ENCODE peak calls at places on chromosomes 2 and 18, in nine cellular contexts. One of them, this sample, is unnamed.

GRCh38 chr2:207475546-207475945 is 54.2 kb upstream of the CREB1 start:
- DNase-seq in HFF-Myc: no peak
- DNase-seq in Peyer's patch: no peak
- DNase-seq in astrocyte: peak; percentile 17
- DNase-seq in cardiac muscle cell: no peak
- DNase-seq in fibroblast of lung: no peak
- DNase-seq in AG04450: no peak
- DNase-seq in astrocyte of the cerebellum: no peak
- DNase-seq in H1: no peak
- DNase-seq in this sample: no peak

GRCh38 chr18:3872651-3873050 is 422.7 kb downstream of the TGIF1 start:
- DNase-seq in fibroblast of lung: no peak
- DNase-seq in AG04450: no peak
- DNase-seq in H1: no peak
- DNase-seq in Peyer's patch: no peak
- DNase-seq in cardiac muscle cell: no peak
- DNase-seq in astrocyte: no peak
- DNase-seq in HFF-Myc: no peak
- DNase-seq in astrocyte of the cerebellum: no peak
- DNase-seq in this sample: no peak

GRCh38 chr2:173881466-173881865 is 83.7 kb downstream of the SP3 start:
- DNase-seq in H1: no peak
- DNase-seq in Peyer's patch: no peak
- DNase-seq in cardiac muscle cell: peak; percentile 85
- DNase-seq in astrocyte: peak; percentile 7
- DNase-seq in HFF-Myc: no peak
- DNase-seq in fibroblast of lung: peak; percentile 62
- DNase-seq in AG04450: no peak
- DNase-seq in astrocyte of the cerebellum: no peak
- DNase-seq in this sample: no peak

GRCh38 chr18:706438-706837 is 6.0 kb downstream of the ENOSF1 start:
- DNase-seq in AG04450: no peak
- DNase-seq in cardiac muscle cell: no peak
- DNase-seq in fibroblast of lung: no peak
- DNase-seq in astrocyte of the cerebellum: no peak
- DNase-seq in H1: no peak
- DNase-seq in Peyer's patch: no peak
- DNase-seq in astrocyte: no peak
- DNase-seq in HFF-Myc: no peak
- DNase-seq in this sample: no peak

GRCh38 chr2:131580187-131580586 is 52.5 kb downstream of the CCDC74A start:
- DNase-seq in astrocyte: no peak
- DNase-seq in HFF-Myc: no peak
- DNase-seq in cardiac muscle cell: no peak
- DNase-seq in Peyer's patch: no peak
- DNase-seq in AG04450: no peak
- DNase-seq in H1: no peak
- DNase-seq in fibroblast of lung: no peak
- DNase-seq in astrocyte of the cerebellum: no peak
- DNase-seq in this sample: no peak

GRCh38 chr2:220163486-220163885 is 536.1 kb downstream of the SLC4A3 start:
- DNase-seq in HFF-Myc: no peak
- DNase-seq in H1: no peak
- DNase-seq in astrocyte: no peak
- DNase-seq in fibroblast of lung: no peak
- DNase-seq in AG04450: no peak
- DNase-seq in cardiac muscle cell: no peak
- DNase-seq in Peyer's patch: no peak
- DNase-seq in astrocyte of the cerebellum: no peak
- DNase-seq in this sample: no peak

GRCh38 chr18:2917255-2918047 is 70.6 kb downstream of the EMILIN2 start:
- DNase-seq in astrocyte: no peak
- DNase-seq in fibroblast of lung: no peak
- DNase-seq in HFF-Myc: no peak
- DNase-seq in astrocyte of the cerebellum: no peak
- DNase-seq in Peyer's patch: peak; percentile 70
- DNase-seq in cardiac muscle cell: no peak
- DNase-seq in AG04450: no peak
- DNase-seq in H1: no peak
- DNase-seq in this sample: no peak

GRCh38 chr2:184598313-184599053 is at the start of gene ZNF804A:
- DNase-seq in AG04450: no peak
- DNase-seq in cardiac muscle cell: peak; percentile 55
- DNase-seq in H1: no peak
- DNase-seq in fibroblast of lung: peak; percentile 68
- DNase-seq in astrocyte of the cerebellum: no peak
- DNase-seq in Peyer's patch: peak; percentile 83
- DNase-seq in HFF-Myc: no peak
- DNase-seq in astrocyte: peak; percentile 63
- DNase-seq in this sample: no peak

GRCh38 chr2:128091691-128092050 is 671 bp downstream of the UGGT1 start:
- DNase-seq in fibroblast of lung: peak; percentile 22
- DNase-seq in astrocyte: peak; percentile 14
- DNase-seq in cardiac muscle cell: no peak
- DNase-seq in astrocyte of the cerebellum: no peak
- DNase-seq in H1: no peak
- DNase-seq in HFF-Myc: no peak
- DNase-seq in AG04450: no peak
- DNase-seq in Peyer's patch: no peak
- DNase-seq in this sample: no peak

GRCh38 chr2:233113114-233113452 is 52.9 kb downstream of the INPP5D start:
- DNase-seq in Peyer's patch: no peak
- DNase-seq in astrocyte of the cerebellum: no peak
- DNase-seq in fibroblast of lung: no peak
- DNase-seq in HFF-Myc: no peak
- DNase-seq in cardiac muscle cell: no peak
- DNase-seq in astrocyte: no peak
- DNase-seq in AG04450: no peak
- DNase-seq in H1: no peak
- DNase-seq in this sample: no peak

GRCh38 chr2:31207790-31208189 is 9.5 kb downstream of the CAPN14 start:
- DNase-seq in AG04450: no peak
- DNase-seq in cardiac muscle cell: no peak
- DNase-seq in astrocyte: no peak
- DNase-seq in fibroblast of lung: no peak
- DNase-seq in astrocyte of the cerebellum: no peak
- DNase-seq in H1: no peak
- DNase-seq in Peyer's patch: no peak
- DNase-seq in HFF-Myc: no peak
- DNase-seq in this sample: peak; percentile 9

GRCh38 chr18:58694720-58695468 is 23.6 kb downstream of the MALT1 start:
- DNase-seq in Peyer's patch: no peak
- DNase-seq in H1: no peak
- DNase-seq in astrocyte of the cerebellum: no peak
- DNase-seq in fibroblast of lung: no peak
- DNase-seq in HFF-Myc: no peak
- DNase-seq in astrocyte: no peak
- DNase-seq in cardiac muscle cell: no peak
- DNase-seq in AG04450: no peak
- DNase-seq in this sample: no peak

GRCh38 chr2:26274058-26274613 is 29.4 kb downstream of the HADHB start:
- DNase-seq in fibroblast of lung: peak; percentile 99
- DNase-seq in cardiac muscle cell: peak; percentile 98
- DNase-seq in astrocyte of the cerebellum: peak; percentile 43
- DNase-seq in astrocyte: peak; percentile 76
- DNase-seq in HFF-Myc: no peak
- DNase-seq in H1: no peak
- DNase-seq in AG04450: peak; percentile 52
- DNase-seq in Peyer's patch: no peak
- DNase-seq in this sample: peak; percentile 45

GRCh38 chr2:200159366-200159720 is 147.2 kb upstream of the SPATS2L start:
- DNase-seq in HFF-Myc: no peak
- DNase-seq in astrocyte: peak; percentile 19
- DNase-seq in astrocyte of the cerebellum: no peak
- DNase-seq in H1: no peak
- DNase-seq in AG04450: no peak
- DNase-seq in Peyer's patch: no peak
- DNase-seq in cardiac muscle cell: no peak
- DNase-seq in fibroblast of lung: no peak
- DNase-seq in this sample: no peak

DNA sequence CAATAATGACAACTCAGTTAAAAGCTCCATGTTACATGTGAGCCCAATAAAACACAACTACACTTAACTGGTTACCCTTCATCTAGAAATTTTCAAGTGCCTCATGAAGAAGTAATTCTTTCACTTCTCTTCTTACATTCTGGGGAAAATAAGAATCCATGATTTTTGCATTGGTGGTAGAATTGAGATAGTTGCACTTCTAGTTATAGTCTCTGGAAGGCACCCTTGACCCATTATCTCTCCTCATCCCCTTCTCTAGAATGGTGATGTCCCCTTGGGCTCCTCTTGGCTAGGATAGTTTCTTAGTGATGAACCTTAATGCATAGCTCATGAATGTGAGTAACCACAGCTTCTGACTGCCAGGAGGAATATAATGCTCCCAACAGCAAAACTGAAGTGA is 3.6 kb downstream of the LGALSL start:
- DNase-seq in astrocyte: no peak
- DNase-seq in H1: no peak
- DNase-seq in Peyer's patch: no peak
- DNase-seq in astrocyte of the cerebellum: no peak
- DNase-seq in fibroblast of lung: no peak
- DNase-seq in cardiac muscle cell: no peak
- DNase-seq in HFF-Myc: no peak
- DNase-seq in AG04450: no peak
- DNase-seq in this sample: no peak
- TF ChIP-seq CTCF in astrocyte: no peak
- TF ChIP-seq CTCF in H1: peak; percentile 15
- TF ChIP-seq CTCF in Peyer's patch: no peak
- TF ChIP-seq CTCF in astrocyte of the cerebellum: no peak
- TF ChIP-seq CTCF in fibroblast of lung: no peak
- TF ChIP-seq CTCF in cardiac muscle cell: no peak
- TF ChIP-seq CTCF in HFF-Myc: no peak
- TF ChIP-seq CTCF in AG04450: no peak
- TF ChIP-seq CTCF in this sample: no peak

GRCh38 chr18:45666520-45666919 is 51.2 kb downstream of the SLC14A2 start:
- DNase-seq in astrocyte of the cerebellum: no peak
- DNase-seq in HFF-Myc: no peak
- DNase-seq in cardiac muscle cell: no peak
- DNase-seq in astrocyte: no peak
- DNase-seq in AG04450: no peak
- DNase-seq in H1: no peak
- DNase-seq in Peyer's patch: no peak
- DNase-seq in fibroblast of lung: no peak
- DNase-seq in this sample: no peak

GRCh38 chr18:45667056-45667455 is 51.8 kb downstream of the SLC14A2 start:
- DNase-seq in astrocyte: no peak
- DNase-seq in H1: no peak
- DNase-seq in HFF-Myc: no peak
- DNase-seq in fibroblast of lung: no peak
- DNase-seq in AG04450: no peak
- DNase-seq in cardiac muscle cell: no peak
- DNase-seq in astrocyte of the cerebellum: no peak
- DNase-seq in Peyer's patch: no peak
- DNase-seq in this sample: no peak

GRCh38 chr18:45666006-45666405 is 50.7 kb downstream of the SLC14A2 start:
- DNase-seq in astrocyte of the cerebellum: no peak
- DNase-seq in Peyer's patch: peak; percentile 56
- DNase-seq in AG04450: no peak
- DNase-seq in fibroblast of lung: no peak
- DNase-seq in HFF-Myc: no peak
- DNase-seq in cardiac muscle cell: no peak
- DNase-seq in astrocyte: no peak
- DNase-seq in H1: no peak
- DNase-seq in this sample: no peak

GRCh38 chr18:45663646-45664045 is 48.4 kb downstream of the SLC14A2 start:
- DNase-seq in astrocyte of the cerebellum: no peak
- DNase-seq in cardiac muscle cell: no peak
- DNase-seq in Peyer's patch: no peak
- DNase-seq in H1: no peak
- DNase-seq in HFF-Myc: no peak
- DNase-seq in AG04450: no peak
- DNase-seq in astrocyte: no peak
- DNase-seq in fibroblast of lung: no peak
- DNase-seq in this sample: no peak

DNA sequence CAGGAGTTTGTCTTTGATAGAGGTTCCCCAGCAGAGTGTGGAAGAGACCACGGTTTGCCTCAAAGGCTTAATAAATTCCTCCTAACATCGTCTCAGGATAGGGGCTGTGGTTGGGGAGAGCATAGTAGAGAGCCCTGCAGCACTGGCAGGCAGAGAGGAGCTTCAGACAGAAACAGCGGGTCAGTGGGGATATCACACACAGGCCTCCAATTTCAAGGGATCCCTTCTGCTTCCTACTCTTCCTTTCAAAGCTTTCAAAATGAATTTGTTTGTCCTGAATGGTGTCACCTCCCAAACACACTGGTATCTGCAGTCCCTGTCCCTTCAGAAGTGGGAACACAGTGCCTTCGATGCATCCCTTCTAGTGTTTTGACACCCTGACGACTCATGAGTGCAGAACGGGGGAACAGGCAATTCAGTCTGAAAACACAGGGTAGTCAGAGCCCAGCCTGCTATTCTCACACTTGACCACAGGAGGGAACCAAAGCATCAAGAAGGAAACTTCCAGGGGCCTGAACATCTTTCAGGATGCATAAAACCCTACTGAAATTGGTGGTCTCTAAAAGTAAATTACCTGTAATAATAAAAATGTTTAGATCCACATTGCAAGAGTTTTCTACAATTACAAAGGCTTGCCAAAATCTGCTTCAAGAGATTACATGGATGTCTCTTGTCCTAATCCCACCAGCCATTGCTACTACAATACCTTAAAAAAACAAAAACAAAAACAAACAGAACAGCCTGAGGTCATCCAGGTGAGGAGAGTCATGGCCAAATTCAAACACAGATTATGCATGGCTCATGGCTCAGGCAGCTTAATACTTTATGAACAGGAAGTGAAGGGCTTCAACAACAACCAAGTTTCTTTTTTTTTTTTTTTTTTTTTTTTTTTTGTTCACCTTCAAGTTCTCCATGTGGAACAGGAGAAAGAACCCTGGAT is 49.8 kb downstream of the SLC14A2 start:
- DNase-seq in fibroblast of lung: peak; percentile 72
- DNase-seq in astrocyte of the cerebellum: peak; percentile 47
- DNase-seq in HFF-Myc: peak; percentile 43
- DNase-seq in Peyer's patch: peak; percentile 72
- DNase-seq in cardiac muscle cell: peak; percentile 75
- DNase-seq in H1: peak; percentile 27
- DNase-seq in astrocyte: peak; percentile 26
- DNase-seq in AG04450: no peak
- DNase-seq in this sample: no peak
- H3K4me3 ChIP-seq in fibroblast of lung: no peak overlapping the region
- H3K4me3 ChIP-seq in astrocyte of the cerebellum: no peak overlapping the region
- H3K4me3 ChIP-seq in HFF-Myc: no peak overlapping the region
- H3K4me3 ChIP-seq in Peyer's patch: no peak overlapping the region
- H3K4me3 ChIP-seq in cardiac muscle cell: no peak overlapping the region
- H3K4me3 ChIP-seq in H1: no peak overlapping the region
- H3K4me3 ChIP-seq in astrocyte: no peak overlapping the region
- H3K4me3 ChIP-seq in AG04450: no peak overlapping the region
- H3K4me3 ChIP-seq in this sample: no peak overlapping the region

GRCh38 chr2:37812414-37812813 is 112.7 kb upstream of the RMDN2 start:
- DNase-seq in cardiac muscle cell: peak; percentile 42
- DNase-seq in astrocyte of the cerebellum: no peak
- DNase-seq in HFF-Myc: no peak
- DNase-seq in H1: no peak
- DNase-seq in AG04450: no peak
- DNase-seq in fibroblast of lung: no peak
- DNase-seq in Peyer's patch: no peak
- DNase-seq in astrocyte: no peak
- DNase-seq in this sample: no peak
- TF ChIP-seq CTCF in cardiac muscle cell: peak; percentile 22
- TF ChIP-seq CTCF in astrocyte of the cerebellum: no peak
- TF ChIP-seq CTCF in HFF-Myc: no peak
- TF ChIP-seq CTCF in H1: no peak
- TF ChIP-seq CTCF in AG04450: no peak
- TF ChIP-seq CTCF in fibroblast of lung: peak; percentile 27
- TF ChIP-seq CTCF in Peyer's patch: no peak
- TF ChIP-seq CTCF in astrocyte: no peak
- TF ChIP-seq CTCF in this sample: no peak

GRCh38 chr2:239381709-239382134 is 19.1 kb downstream of the HDAC4 start:
- DNase-seq in astrocyte of the cerebellum: no peak
- DNase-seq in H1: no peak
- DNase-seq in HFF-Myc: no peak
- DNase-seq in astrocyte: no peak
- DNase-seq in fibroblast of lung: no peak
- DNase-seq in AG04450: no peak
- DNase-seq in cardiac muscle cell: no peak
- DNase-seq in Peyer's patch: peak; percentile 69
- DNase-seq in this sample: no peak
- H3K4me3 ChIP-seq in astrocyte of the cerebellum: no peak overlapping the region
- H3K4me3 ChIP-seq in H1: peak overlapping the region; percentile 22
- H3K4me3 ChIP-seq in HFF-Myc: no peak overlapping the region
- H3K4me3 ChIP-seq in astrocyte: no peak overlapping the region
- H3K4me3 ChIP-seq in fibroblast of lung: no peak overlapping the region
- H3K4me3 ChIP-seq in AG04450: no peak overlapping the region
- H3K4me3 ChIP-seq in cardiac muscle cell: no peak overlapping the region
- H3K4me3 ChIP-seq in Peyer's patch: no peak overlapping the region
- H3K4me3 ChIP-seq in this sample: no peak overlapping the region

This sample was measured in retinal pigment epithelial cell.